ENCODE peak calls at places on chromosomes 2 and 18, in six cellular contexts. One of them, this sample, is unnamed.

GRCh38 chr2:9378433-9379371 is 44.6 kb downstream of the ITGB1BP1 start:
- DNase-seq in ovary: peak; percentile 58
- DNase-seq in tibial nerve: peak; percentile 65
- DNase-seq in HCT116: no peak
- DNase-seq in heart left ventricle: peak; percentile 83
- DNase-seq in body of pancreas: peak; percentile 28
- DNase-seq in this sample: peak; percentile 68

GRCh38 chr2:101119431-101119830 is 31.8 kb downstream of the TBC1D8 start:
- DNase-seq in body of pancreas: peak; percentile 83
- DNase-seq in ovary: no peak
- DNase-seq in heart left ventricle: no peak
- DNase-seq in HCT116: no peak
- DNase-seq in tibial nerve: no peak
- DNase-seq in this sample: peak; percentile 89

GRCh38 chr18:25946540-25946939 is 143.9 kb downstream of the SS18 start:
- DNase-seq in ovary: no peak
- DNase-seq in heart left ventricle: no peak
- DNase-seq in tibial nerve: no peak
- DNase-seq in body of pancreas: no peak
- DNase-seq in HCT116: no peak
- DNase-seq in this sample: no peak

GRCh38 chr2:190121971-190122370 is 59.4 kb upstream of the MSTN start:
- DNase-seq in heart left ventricle: no peak
- DNase-seq in body of pancreas: no peak
- DNase-seq in ovary: no peak
- DNase-seq in tibial nerve: no peak
- DNase-seq in HCT116: peak; percentile 23
- DNase-seq in this sample: no peak

GRCh38 chr18:22667616-22668422 is 250.1 kb upstream of the CTAGE1 start:
- DNase-seq in body of pancreas: no peak
- DNase-seq in tibial nerve: no peak
- DNase-seq in heart left ventricle: no peak
- DNase-seq in ovary: no peak
- DNase-seq in HCT116: peak; percentile 34
- DNase-seq in this sample: no peak

GRCh38 chr18:49527631-49528327 is 34.1 kb upstream of the LIPG start:
- DNase-seq in HCT116: no peak
- DNase-seq in body of pancreas: no peak
- DNase-seq in heart left ventricle: no peak
- DNase-seq in ovary: no peak
- DNase-seq in tibial nerve: no peak
- DNase-seq in this sample: no peak

GRCh38 chr2:171403181-171403580 is 30.6 kb downstream of the METTL8 start:
- DNase-seq in body of pancreas: no peak
- DNase-seq in tibial nerve: no peak
- DNase-seq in HCT116: no peak
- DNase-seq in heart left ventricle: no peak
- DNase-seq in ovary: no peak
- DNase-seq in this sample: no peak

GRCh38 chr2:181911830-181912229 is 20.3 kb downstream of the ITPRID2 start:
- DNase-seq in body of pancreas: no peak
- DNase-seq in heart left ventricle: no peak
- DNase-seq in ovary: no peak
- DNase-seq in tibial nerve: no peak
- DNase-seq in HCT116: no peak
- DNase-seq in this sample: no peak

GRCh38 chr2:47803363-47803762 is 20.4 kb downstream of the MSH6 start:
- DNase-seq in ovary: no peak
- DNase-seq in tibial nerve: no peak
- DNase-seq in HCT116: no peak
- DNase-seq in body of pancreas: no peak
- DNase-seq in heart left ventricle: no peak
- DNase-seq in this sample: no peak

GRCh38 chr2:179268277-179268935 is 3.8 kb upstream of the SESTD1 start:
- DNase-seq in heart left ventricle: no peak
- DNase-seq in ovary: no peak
- DNase-seq in HCT116: no peak
- DNase-seq in tibial nerve: no peak
- DNase-seq in body of pancreas: peak; percentile 16
- DNase-seq in this sample: no peak

GRCh38 chr2:73979686-73980085 is 5.0 kb upstream of the TET3 start:
- DNase-seq in body of pancreas: no peak
- DNase-seq in heart left ventricle: no peak
- DNase-seq in HCT116: no peak
- DNase-seq in tibial nerve: no peak
- DNase-seq in ovary: no peak
- DNase-seq in this sample: no peak

GRCh38 chr18:14942275-14942674 is 194.3 kb downstream of the ANKRD30B start:
- DNase-seq in ovary: no peak
- DNase-seq in HCT116: no peak
- DNase-seq in body of pancreas: no peak
- DNase-seq in heart left ventricle: no peak
- DNase-seq in tibial nerve: no peak
- DNase-seq in this sample: no peak

DNA sequence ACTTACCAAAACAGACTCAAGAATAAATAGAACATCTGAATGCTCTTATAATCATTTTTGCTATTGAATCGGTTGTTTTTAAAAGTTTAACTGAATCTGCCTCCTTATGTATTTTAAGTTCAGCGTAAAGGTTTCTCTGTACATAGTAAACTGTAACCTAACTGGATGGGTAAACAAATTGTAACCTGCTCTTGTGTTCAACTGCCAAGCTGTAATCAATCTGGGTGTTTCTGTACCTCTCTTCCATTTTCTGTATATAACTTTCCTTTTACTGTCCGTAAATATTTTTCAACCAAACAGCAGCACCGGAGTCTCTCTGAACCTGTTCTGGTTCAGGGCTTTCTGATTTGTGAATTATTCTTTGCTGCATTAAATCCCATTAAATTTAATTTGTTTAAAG is 27.6 kb upstream of the DNAH7 start:
- DNase-seq in body of pancreas: no peak
- DNase-seq in heart left ventricle: no peak
- DNase-seq in tibial nerve: no peak
- DNase-seq in HCT116: no peak
- DNase-seq in ovary: no peak
- DNase-seq in this sample: no peak
- H3K27ac ChIP-seq in body of pancreas: no peak overlapping the region
- H3K27ac ChIP-seq in heart left ventricle: no peak overlapping the region
- H3K27ac ChIP-seq in tibial nerve: no peak overlapping the region
- H3K27ac ChIP-seq in HCT116: no peak overlapping the region
- H3K27ac ChIP-seq in ovary: no peak overlapping the region
- H3K27ac ChIP-seq in this sample: no peak overlapping the region

GRCh38 chr2:29014811-29015414 is 33.8 kb downstream of the TOGARAM2 start:
- DNase-seq in heart left ventricle: peak; percentile 57
- DNase-seq in body of pancreas: no peak
- DNase-seq in tibial nerve: no peak
- DNase-seq in ovary: peak; percentile 39
- DNase-seq in HCT116: no peak
- DNase-seq in this sample: peak; percentile 71
- TF ChIP-seq POLR2A in heart left ventricle: no peak
- TF ChIP-seq POLR2A in body of pancreas: no peak
- TF ChIP-seq POLR2A in tibial nerve: no peak
- TF ChIP-seq POLR2A in ovary: no peak
- TF ChIP-seq POLR2A in HCT116: no peak
- TF ChIP-seq POLR2A in this sample: peak; percentile 47

GRCh38 chr18:2846241-2846637 is 567 bp upstream of the EMILIN2 start:
- DNase-seq in HCT116: no peak
- DNase-seq in body of pancreas: no peak
- DNase-seq in ovary: no peak
- DNase-seq in heart left ventricle: peak; percentile 29
- DNase-seq in tibial nerve: no peak
- DNase-seq in this sample: no peak
- H3K27ac ChIP-seq in HCT116: no peak overlapping the region
- H3K27ac ChIP-seq in body of pancreas: peak overlapping the region; percentile 61
- H3K27ac ChIP-seq in ovary: peak overlapping the region; percentile 83
- H3K27ac ChIP-seq in heart left ventricle: peak overlapping the region; percentile 75
- H3K27ac ChIP-seq in tibial nerve: peak overlapping the region; percentile 81
- H3K27ac ChIP-seq in this sample: peak overlapping the region; percentile 9

GRCh38 chr2:41966920-41967319 is 80.9 kb upstream of the PKDCC start:
- DNase-seq in body of pancreas: no peak
- DNase-seq in heart left ventricle: no peak
- DNase-seq in ovary: no peak
- DNase-seq in HCT116: no peak
- DNase-seq in tibial nerve: peak; percentile 53
- DNase-seq in this sample: no peak

GRCh38 chr2:41965886-41966285 is 81.9 kb upstream of the PKDCC start:
- DNase-seq in heart left ventricle: no peak
- DNase-seq in HCT116: no peak
- DNase-seq in ovary: no peak
- DNase-seq in tibial nerve: peak; percentile 36
- DNase-seq in body of pancreas: no peak
- DNase-seq in this sample: peak; percentile 59

GRCh38 chr2:41967426-41968181 is 80.2 kb upstream of the PKDCC start:
- DNase-seq in HCT116: no peak
- DNase-seq in body of pancreas: peak; percentile 21
- DNase-seq in tibial nerve: no peak
- DNase-seq in ovary: no peak
- DNase-seq in heart left ventricle: peak; percentile 44
- DNase-seq in this sample: peak; percentile 53

GRCh38 chr2:41965173-41965875 is 82.5 kb upstream of the PKDCC start:
- DNase-seq in HCT116: no peak
- DNase-seq in heart left ventricle: no peak
- DNase-seq in body of pancreas: no peak
- DNase-seq in tibial nerve: no peak
- DNase-seq in ovary: no peak
- DNase-seq in this sample: peak; percentile 30

GRCh38 chr2:41966431-41966893 is 81.4 kb upstream of the PKDCC start:
- DNase-seq in tibial nerve: peak; percentile 81
- DNase-seq in body of pancreas: peak; percentile 74
- DNase-seq in heart left ventricle: peak; percentile 78
- DNase-seq in ovary: peak; percentile 75
- DNase-seq in HCT116: no peak
- DNase-seq in this sample: peak; percentile 83
- TF ChIP-seq POLR2A in tibial nerve: no peak
- TF ChIP-seq POLR2A in body of pancreas: no peak
- TF ChIP-seq POLR2A in heart left ventricle: no peak
- TF ChIP-seq POLR2A in ovary: no peak
- TF ChIP-seq POLR2A in HCT116: no peak
- TF ChIP-seq POLR2A in this sample: no peak

GRCh38 chr18:11668441-11669169 is 20.5 kb upstream of the GNAL start:
- DNase-seq in tibial nerve: no peak
- DNase-seq in ovary: no peak
- DNase-seq in body of pancreas: no peak
- DNase-seq in HCT116: no peak
- DNase-seq in heart left ventricle: no peak
- DNase-seq in this sample: no peak
- H3K27ac ChIP-seq in tibial nerve: no peak overlapping the region
- H3K27ac ChIP-seq in ovary: no peak overlapping the region
- H3K27ac ChIP-seq in body of pancreas: no peak overlapping the region
- H3K27ac ChIP-seq in HCT116: no peak overlapping the region
- H3K27ac ChIP-seq in heart left ventricle: no peak overlapping the region
- H3K27ac ChIP-seq in this sample: no peak overlapping the region

GRCh38 chr18:63253018-63253417 is 66.6 kb downstream of the BCL2 start:
- DNase-seq in body of pancreas: no peak
- DNase-seq in heart left ventricle: no peak
- DNase-seq in tibial nerve: no peak
- DNase-seq in ovary: no peak
- DNase-seq in HCT116: no peak
- DNase-seq in this sample: no peak

GRCh38 chr18:63257453-63257852 is 62.1 kb downstream of the BCL2 start:
- DNase-seq in HCT116: no peak
- DNase-seq in body of pancreas: no peak
- DNase-seq in tibial nerve: no peak
- DNase-seq in ovary: no peak
- DNase-seq in heart left ventricle: no peak
- DNase-seq in this sample: no peak

GRCh38 chr18:63254716-63255399 is 64.7 kb downstream of the BCL2 start:
- DNase-seq in ovary: no peak
- DNase-seq in body of pancreas: no peak
- DNase-seq in tibial nerve: no peak
- DNase-seq in heart left ventricle: no peak
- DNase-seq in HCT116: no peak
- DNase-seq in this sample: no peak

GRCh38 chr18:63253428-63254372 is 65.9 kb downstream of the BCL2 start:
- DNase-seq in heart left ventricle: no peak
- DNase-seq in tibial nerve: no peak
- DNase-seq in body of pancreas: no peak
- DNase-seq in ovary: no peak
- DNase-seq in HCT116: no peak
- DNase-seq in this sample: no peak

GRCh38 chr18:63255435-63255834 is 64.1 kb downstream of the BCL2 start:
- DNase-seq in tibial nerve: no peak
- DNase-seq in body of pancreas: no peak
- DNase-seq in ovary: no peak
- DNase-seq in HCT116: no peak
- DNase-seq in heart left ventricle: no peak
- DNase-seq in this sample: no peak
- TF ChIP-seq POLR2A in tibial nerve: no peak
- TF ChIP-seq POLR2A in body of pancreas: no peak
- TF ChIP-seq POLR2A in ovary: no peak
- TF ChIP-seq POLR2A in HCT116: no peak
- TF ChIP-seq POLR2A in heart left ventricle: no peak
- TF ChIP-seq POLR2A in this sample: no peak

DNA sequence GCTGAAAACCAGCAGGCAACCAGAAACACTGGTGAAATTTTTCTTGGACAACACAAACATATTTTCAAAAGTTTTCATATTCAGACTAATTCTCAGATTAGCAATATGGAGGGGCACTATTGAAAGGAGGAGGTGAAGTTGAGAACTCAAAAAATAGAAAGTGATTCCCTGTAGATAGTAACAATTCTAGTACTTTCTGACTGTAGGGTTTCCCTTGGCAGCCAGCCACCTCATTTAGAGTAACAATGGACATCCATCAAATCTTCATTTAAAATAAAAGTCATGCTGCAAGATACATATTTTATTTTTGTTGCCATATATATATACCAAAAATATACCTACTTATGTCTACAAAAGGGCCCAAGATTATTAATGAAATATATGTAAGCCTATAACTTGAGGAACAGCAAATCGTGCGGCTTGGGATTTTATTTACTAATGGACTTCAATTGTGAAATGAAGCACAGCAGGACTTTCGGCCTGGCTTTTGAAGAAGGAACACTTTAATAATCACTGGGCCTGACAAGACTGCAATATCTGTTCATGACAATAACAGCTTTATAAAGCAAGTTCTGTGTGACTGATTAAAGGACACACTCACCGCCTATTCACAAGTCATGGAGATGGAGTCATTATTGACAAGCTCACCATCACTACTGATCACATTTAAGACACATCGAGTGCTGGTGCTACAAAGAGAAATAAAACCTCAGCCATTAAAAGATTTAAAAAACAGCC is 6.8 kb upstream of the NR4A2 start:
- DNase-seq in ovary: no peak
- DNase-seq in body of pancreas: no peak
- DNase-seq in tibial nerve: no peak
- DNase-seq in heart left ventricle: no peak
- DNase-seq in HCT116: peak; percentile 93
- DNase-seq in this sample: no peak
- H3K27ac ChIP-seq in ovary: no peak overlapping the region
- H3K27ac ChIP-seq in body of pancreas: peak overlapping the region; percentile 100
- H3K27ac ChIP-seq in tibial nerve: peak overlapping the region; percentile 100
- H3K27ac ChIP-seq in heart left ventricle: peak overlapping the region; percentile 37
- H3K27ac ChIP-seq in HCT116: peak overlapping the region; percentile 99
- H3K27ac ChIP-seq in this sample: peak overlapping the region; percentile 55

GRCh38 chr18:78402966-78403365 is 576.7 kb upstream of the SALL3 start:
- DNase-seq in body of pancreas: no peak
- DNase-seq in HCT116: no peak
- DNase-seq in ovary: no peak
- DNase-seq in heart left ventricle: no peak
- DNase-seq in tibial nerve: no peak
- DNase-seq in this sample: no peak
- TF ChIP-seq POLR2A in body of pancreas: no peak
- TF ChIP-seq POLR2A in HCT116: no peak
- TF ChIP-seq POLR2A in ovary: no peak
- TF ChIP-seq POLR2A in heart left ventricle: no peak
- TF ChIP-seq POLR2A in tibial nerve: no peak
- TF ChIP-seq POLR2A in this sample: no peak